ENCODE peak calls at places on chromosomes 4 and X, in four cellular contexts. U is IMR-90, R is K562, W is GM12878. V is an unnamed sample.

GRCh38 chrX:38335382-38335781 is 8.1 kb upstream of the RPGR start:
- DNase-seq in U (no peak), R (no peak), W (no peak), V (no peak)

GRCh38 chr4:169604131-169604900 is 8.1 kb downstream of the NEK1 start:
- DNase-seq in U (peak), R (peak), W (no peak), V (peak)

GRCh38 chr4:113773014-113773413 is 11.5 kb upstream of the CAMK2D start:
- DNase-seq in U (no peak), R (no peak), W (no peak), V (no peak)

GRCh38 chr4:79757580-79757979 is 315.4 kb downstream of the ANTXR2 start:
- DNase-seq in U (no peak), R (no peak), W (no peak), V (no peak)

GRCh38 chrX:14398725-14399124 is 130.6 kb upstream of the GLRA2 start:
- DNase-seq in U (no peak), R (no peak), W (no peak), V (no peak)

GRCh38 chrX:103878466-103879151 is 46.6 kb upstream of the RAB9B start:
- DNase-seq in U (peak), R (no peak), W (no peak), V (peak)

GRCh38 chrX:46407753-46408130 is 137.5 kb downstream of the ZNF674 start:
- DNase-seq in U (peak), R (no peak), W (no peak), V (peak)

GRCh38 chr4:144734522-144734921 is 88.6 kb downstream of the HHIP start:
- DNase-seq in U (peak), R (no peak), W (no peak), V (no peak)

GRCh38 chrX:40148439-40149285 is 50.9 kb upstream of the BCOR start:
- DNase-seq in U (no peak), R (peak), W (no peak), V (peak)

GRCh38 chrX:17984415-17984814 is 123.3 kb upstream of the RAI2 start:
- DNase-seq in U (no peak), R (no peak), W (no peak), V (no peak)

GRCh38 chr4:39303871-39304270 is 62.3 kb downstream of the RFC1 start:
- DNase-seq in U (no peak), R (no peak), W (no peak), V (no peak)

GRCh38 chrX:39891781-39892180 is 206.0 kb downstream of the BCOR start:
- DNase-seq in U (no peak), R (no peak), W (peak), V (no peak)

GRCh38 chrX:140762061-140762460 is 52.5 kb downstream of the LINC00632 start:
- DNase-seq in U (peak), R (peak), W (no peak), V (peak)

GRCh38 chr4:43357252-43357974 is 464.9 kb downstream of the GRXCR1 start:
- DNase-seq in U (no peak), R (no peak), W (no peak), V (no peak)

GRCh38 chrX:132837126-132837525 is 121.3 kb downstream of the HS6ST2 start:
- DNase-seq in U (no peak), R (no peak), W (no peak), V (peak)

GRCh38 chr4:2377241-2377640 is 41.2 kb downstream of the ZFYVE28 start:
- DNase-seq in U (no peak), R (no peak), W (no peak), V (no peak)

DNA sequence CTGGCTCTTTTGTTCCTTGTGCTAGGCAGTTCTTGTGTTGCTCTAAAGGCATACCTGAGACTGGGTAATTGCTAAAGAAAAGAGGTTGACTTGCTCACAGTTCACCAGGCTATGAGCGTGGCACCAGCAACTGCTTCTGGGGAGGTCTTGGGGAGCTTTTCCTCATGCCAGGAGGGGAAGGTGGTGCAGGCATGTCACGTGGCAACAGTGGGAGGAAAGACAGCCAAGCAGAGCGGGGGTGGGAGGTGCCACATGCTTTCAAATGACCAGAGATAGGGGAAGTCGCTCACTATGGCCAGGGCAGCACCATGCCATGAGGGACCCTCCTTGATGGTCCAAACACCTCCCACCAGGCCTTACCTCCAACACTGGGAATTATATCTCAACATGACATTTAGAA is 4.7 kb downstream of the MAGEB17 start:
- DNase-seq in U (no peak), R (no peak), W (no peak), V (no peak)
- TF ChIP-seq FOS in U (no peak), R (no peak), W (no peak), V (no peak)

GRCh38 chr4:80875642-80876041 is 154.9 kb upstream of the BMP3 start:
- DNase-seq in U (no peak), R (no peak), W (peak), V (no peak)
- H3K27ac ChIP-seq in U (no peak), R (no peak), W (peak), V (no peak)

GRCh38 chr4:141021397-141022194 is 111.7 kb downstream of the RNF150 start:
- DNase-seq in U (no peak), R (no peak), W (no peak), V (no peak)

GRCh38 chr4:141022221-141022760 is 111.0 kb downstream of the RNF150 start:
- DNase-seq in U (no peak), R (no peak), W (no peak), V (no peak)

GRCh38 chr4:141028024-141028529 is 105.2 kb downstream of the RNF150 start:
- DNase-seq in U (peak), R (no peak), W (no peak), V (no peak)

GRCh38 chr4:141023051-141023450 is 110.2 kb downstream of the RNF150 start:
- DNase-seq in U (no peak), R (no peak), W (no peak), V (no peak)

DNA sequence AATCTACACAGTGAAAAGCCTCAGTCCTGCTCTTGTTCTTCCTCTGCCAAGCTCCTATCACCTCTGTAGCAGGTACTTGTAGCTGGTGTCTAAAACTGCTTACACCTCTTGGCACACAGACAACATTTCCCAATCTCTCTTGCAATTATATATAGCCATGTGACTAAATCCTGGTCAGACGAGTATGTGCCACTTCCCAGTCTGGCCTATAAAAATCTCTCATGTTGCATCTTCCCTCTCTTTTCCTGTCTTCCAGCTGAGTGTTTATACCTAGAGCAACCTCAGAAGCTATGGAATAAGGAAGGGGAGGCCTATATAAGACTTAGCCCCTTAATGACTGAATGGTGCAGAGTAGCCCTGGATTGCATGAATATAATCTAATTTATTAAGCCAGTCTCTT is 105.8 kb downstream of the RNF150 start:
- DNase-seq in U (peak), R (no peak), W (no peak), V (no peak)
- TF ChIP-seq FOS in U (no peak), R (no peak), W (no peak), V (no peak)

GRCh38 chrX:110133735-110134370 is 130.9 kb downstream of the TMEM164 start:
- DNase-seq in U (no peak), R (no peak), W (no peak), V (no peak)
- H3K27ac ChIP-seq in U (no peak), R (no peak), W (no peak), V (no peak)

DNA sequence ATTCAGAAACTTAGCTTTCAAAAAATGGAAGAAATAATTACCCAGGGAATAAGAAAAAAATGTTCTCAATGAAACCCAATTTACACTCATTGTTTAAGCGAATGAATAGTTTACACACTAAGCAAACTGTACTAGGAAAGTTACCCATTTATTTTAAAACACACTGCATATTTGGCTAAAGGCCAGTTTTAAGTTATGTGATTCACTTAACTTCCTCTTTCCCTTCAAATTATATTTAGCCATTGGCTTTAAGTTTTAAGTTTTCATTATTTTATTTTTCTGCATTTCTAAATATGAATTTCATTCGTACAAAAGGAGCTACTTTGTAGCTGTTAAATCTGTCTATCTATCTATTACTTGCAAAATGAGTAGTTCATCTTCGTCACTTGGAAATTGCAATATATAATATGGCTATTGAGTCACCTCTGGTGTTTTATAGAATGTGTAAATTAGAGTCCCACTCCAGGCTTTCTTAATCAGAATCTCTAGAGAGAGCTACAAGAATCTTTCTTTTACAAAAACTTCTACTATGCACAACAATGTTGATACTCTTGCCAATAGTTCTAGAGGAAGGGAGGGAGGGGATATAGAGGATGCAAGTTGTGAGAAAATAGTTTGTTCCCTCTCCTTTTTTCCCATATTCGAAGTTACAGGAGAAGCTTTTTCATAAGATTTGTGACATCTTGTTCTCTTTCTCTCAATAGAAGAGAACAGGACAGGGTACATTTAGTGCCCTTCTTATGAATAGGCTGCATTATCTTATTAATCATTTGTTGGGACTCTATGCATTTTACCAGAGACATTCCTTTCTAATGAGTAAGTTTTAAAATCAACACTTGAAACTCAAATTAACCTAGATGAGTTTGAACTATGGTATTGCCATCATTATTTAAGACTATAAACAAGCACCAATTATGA is 41.8 kb downstream of the SULT1B1 start:
- DNase-seq in U (peak), R (no peak), W (no peak), V (peak)
- TF ChIP-seq FOS in U (no peak), R (no peak), W (no peak), V (peak)

GRCh38 chr4:159367421-159368105 is 264.7 kb downstream of the RAPGEF2 start:
- DNase-seq in U (no peak), R (no peak), W (peak), V (no peak)
- H3K27ac ChIP-seq in U (no peak), R (no peak), W (no peak), V (no peak)

DNA sequence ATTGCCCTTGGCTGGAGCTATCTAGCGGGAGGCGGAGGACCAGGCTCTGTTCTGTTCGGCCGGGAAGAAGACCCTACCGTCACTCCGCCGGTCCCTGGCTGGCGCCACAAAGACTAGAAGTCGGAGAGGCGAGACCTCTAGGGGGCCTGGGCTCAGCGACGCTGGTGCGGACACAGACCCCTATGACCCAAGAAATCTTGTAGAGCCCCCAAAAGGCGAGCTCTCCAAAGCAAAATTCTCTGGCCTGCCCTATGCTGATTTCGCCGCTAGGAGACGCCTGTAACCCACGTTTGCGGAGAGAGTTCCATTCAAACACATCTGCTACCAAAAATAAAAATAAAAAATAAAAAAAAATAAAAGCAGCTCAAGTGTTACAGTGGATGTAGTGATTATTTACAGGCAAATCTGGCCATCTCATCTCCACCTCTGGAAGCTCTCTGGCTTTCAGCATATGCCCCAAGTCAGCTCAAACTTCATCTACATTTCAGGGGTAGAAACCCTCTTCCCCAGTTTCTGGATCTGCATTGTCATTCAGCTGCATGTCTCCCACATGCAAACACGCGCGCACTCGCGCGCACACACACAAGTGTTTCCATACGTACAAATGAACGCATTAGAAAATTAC is 2.4 kb upstream of the PCDH10 start:
- DNase-seq in U (peak), R (peak), W (no peak), V (peak)
- TF ChIP-seq FOS in U (no peak), R (no peak), W (no peak), V (no peak)

V was measured in endothelial cell of umbilical vein.